ENCODE peak calls at places on chromosomes 3 and 15, in six cellular contexts. K is IMR-90, T is A549, J is K562, L is GM12878, A is SK-N-SH. R is an unnamed sample.

GRCh38 chr3:151639096-151639740 is 94.5 kb upstream of the AADACL2 start:
- DNase-seq in K (no peak), T (no peak), J (no peak), L (no peak), A (no peak), R (peak; percentile 2)

GRCh38 chr15:33580526-33580925 is 269.8 kb downstream of the RYR3 start:
- DNase-seq in K (no peak), T (no peak), J (no peak), L (no peak), A (no peak), R (no peak)

GRCh38 chr3:30549600-30549999 is 56.8 kb upstream of the TGFBR2 start:
- DNase-seq in K (no peak), T (no peak), J (no peak), L (no peak), A (no peak), R (no peak)

GRCh38 chr15:70806992-70807712 is 43.8 kb upstream of the UACA start:
- DNase-seq in K (peak; percentile 26), T (no peak), J (no peak), L (no peak), A (no peak), R (no peak)

GRCh38 chr3:173876476-173876875 is 478.9 kb downstream of the NLGN1 start:
- DNase-seq in K (no peak), T (no peak), J (no peak), L (no peak), A (no peak), R (no peak)

GRCh38 chr3:102099913-102100312 is 250.6 kb downstream of the NFKBIZ start:
- DNase-seq in K (no peak), T (no peak), J (no peak), L (no peak), A (no peak), R (no peak)

GRCh38 chr3:30199096-30199734 is 407.2 kb upstream of the TGFBR2 start:
- DNase-seq in K (peak; percentile 55), T (peak; percentile 58), J (peak; percentile 38), L (no peak), A (peak; percentile 23), R (peak; percentile 49)

GRCh38 chr3:80770106-80771079 is 991.1 kb downstream of the GBE1 start:
- DNase-seq in K (no peak), T (no peak), J (peak; percentile 4), L (peak; percentile 17), A (no peak), R (no peak)

GRCh38 chr3:169699536-169700050 is 36.1 kb upstream of the MECOM start:
- DNase-seq in K (peak; percentile 72), T (no peak), J (no peak), L (no peak), A (no peak), R (peak; percentile 3)

GRCh38 chr15:49282366-49282765 is 112.3 kb downstream of the GALK2 start:
- DNase-seq in K (peak; percentile 88), T (no peak), J (no peak), L (no peak), A (no peak), R (no peak)

GRCh38 chr3:103184772-103185171 is 750.0 kb downstream of the ZPLD1 start:
- DNase-seq in K (no peak), T (no peak), J (no peak), L (no peak), A (no peak), R (no peak)

GRCh38 chr3:63097396-63097795 is 180.7 kb upstream of the SYNPR start:
- DNase-seq in K (no peak), T (no peak), J (no peak), L (no peak), A (no peak), R (no peak)

GRCh38 chr3:165855581-165855980 is 18.4 kb upstream of the BCHE start:
- DNase-seq in K (no peak), T (no peak), J (no peak), L (no peak), A (no peak), R (no peak)

GRCh38 chr15:101063891-101064794 is 145.0 kb downstream of the LRRK1 start:
- DNase-seq in K (no peak), T (no peak), J (no peak), L (no peak), A (peak; percentile 54), R (peak; percentile 58)

GRCh38 chr3:101521251-101521701 is 8.3 kb upstream of the SENP7 start:
- DNase-seq in K (no peak), T (no peak), J (no peak), L (no peak), A (no peak), R (no peak)

GRCh38 chr3:138653567-138653966 is 45.0 kb downstream of the FAIM start:
- DNase-seq in K (no peak), T (no peak), J (no peak), L (no peak), A (peak; percentile 11), R (no peak)

GRCh38 chr3:69767571-69767970 is 28.3 kb downstream of the MITF start:
- DNase-seq in K (no peak), T (no peak), J (no peak), L (no peak), A (no peak), R (no peak)

GRCh38 chr3:115648559-115648958 is 25.2 kb downstream of the GAP43 start:
- DNase-seq in K (peak; percentile 36), T (no peak), J (no peak), L (no peak), A (no peak), R (no peak)

DNA sequence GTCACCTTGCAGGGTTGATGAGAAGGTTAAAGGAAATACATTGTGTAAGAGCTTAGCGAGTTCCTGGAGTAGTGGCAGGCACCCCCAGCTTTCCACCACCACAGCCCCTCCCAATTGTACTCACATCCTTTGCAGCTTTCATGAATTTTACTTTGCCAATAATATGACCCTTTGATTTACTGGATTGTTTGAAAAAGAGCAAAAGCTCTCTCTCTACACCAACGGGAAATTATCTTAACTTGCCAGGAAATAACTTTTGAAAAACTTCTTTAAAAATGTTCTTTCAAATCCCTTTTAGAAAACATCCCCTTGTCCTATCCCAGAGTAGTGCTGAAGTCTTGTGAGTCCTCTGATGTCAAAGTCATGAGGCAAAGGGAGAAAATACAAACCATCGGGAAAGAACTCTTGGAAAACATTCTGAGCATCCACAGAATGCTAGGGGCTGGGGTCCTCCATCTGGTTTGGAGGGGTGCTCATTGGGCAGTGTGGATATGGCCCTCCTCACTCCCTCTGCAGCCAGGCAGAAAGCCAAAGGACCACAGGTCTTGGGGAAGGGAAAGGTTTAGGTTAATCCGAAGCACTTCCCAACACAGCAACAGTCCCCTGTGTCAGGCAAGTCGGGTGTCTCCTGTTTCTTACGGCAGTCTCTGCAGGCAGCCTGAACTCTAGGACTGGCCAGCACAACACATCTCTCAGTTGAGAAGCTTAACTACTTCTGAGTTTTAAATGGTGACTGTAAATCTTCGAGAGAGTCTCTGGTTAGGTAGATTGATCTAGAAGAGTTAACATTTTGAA is 36.5 kb downstream of the BOC start:
- DNase-seq in K (no peak), T (no peak), J (no peak), L (no peak), A (no peak), R (no peak)
- TF ChIP-seq SMC3 in K (no peak), T (no peak), J (no peak), L (no peak), A (no peak), R (no peak)

GRCh38 chr3:27340524-27340923 is 28.7 kb downstream of the NEK10 start:
- DNase-seq in K (no peak), T (no peak), J (no peak), L (no peak), A (no peak), R (no peak)

GRCh38 chr3:27333843-27334242 is 35.3 kb downstream of the NEK10 start:
- DNase-seq in K (no peak), T (no peak), J (no peak), L (no peak), A (no peak), R (no peak)

DNA sequence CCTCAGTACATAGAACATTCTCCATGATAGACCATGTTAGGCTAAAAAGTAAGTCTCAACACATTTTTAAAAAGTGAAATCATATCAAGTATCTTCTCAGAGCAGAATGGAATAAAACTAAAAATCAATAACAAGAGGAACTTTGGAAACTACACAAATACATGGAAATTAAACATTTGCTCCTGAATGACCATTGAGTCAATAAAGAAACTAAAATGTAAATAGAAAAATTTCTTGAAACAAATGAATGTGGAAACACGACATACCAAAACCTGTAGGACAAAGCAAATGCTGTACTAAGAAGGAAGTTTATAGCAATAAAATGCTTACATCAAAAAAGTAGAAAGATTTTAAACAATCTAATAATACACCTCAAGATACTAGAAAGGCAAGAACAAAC is 33.6 kb downstream of the NEK10 start:
- DNase-seq in K (no peak), T (no peak), J (no peak), L (no peak), A (no peak), R (peak; percentile 48)
- TF ChIP-seq SMC3 in K (no peak), T (no peak), J (no peak), L (no peak), A (no peak), R (no peak)

GRCh38 chr3:71304684-71305083 is 278.8 kb downstream of the FOXP1 start:
- DNase-seq in K (peak; percentile 72), T (no peak), J (no peak), L (no peak), A (no peak), R (peak; percentile 15)

GRCh38 chr3:71307884-71308697 is 275.4 kb downstream of the FOXP1 start:
- DNase-seq in K (peak; percentile 46), T (no peak), J (no peak), L (no peak), A (no peak), R (no peak)

GRCh38 chr3:71303627-71304260 is 279.8 kb downstream of the FOXP1 start:
- DNase-seq in K (no peak), T (no peak), J (no peak), L (no peak), A (no peak), R (no peak)

GRCh38 chr3:71304261-71304646 is 279.3 kb downstream of the FOXP1 start:
- DNase-seq in K (no peak), T (no peak), J (no peak), L (no peak), A (no peak), R (no peak)

DNA sequence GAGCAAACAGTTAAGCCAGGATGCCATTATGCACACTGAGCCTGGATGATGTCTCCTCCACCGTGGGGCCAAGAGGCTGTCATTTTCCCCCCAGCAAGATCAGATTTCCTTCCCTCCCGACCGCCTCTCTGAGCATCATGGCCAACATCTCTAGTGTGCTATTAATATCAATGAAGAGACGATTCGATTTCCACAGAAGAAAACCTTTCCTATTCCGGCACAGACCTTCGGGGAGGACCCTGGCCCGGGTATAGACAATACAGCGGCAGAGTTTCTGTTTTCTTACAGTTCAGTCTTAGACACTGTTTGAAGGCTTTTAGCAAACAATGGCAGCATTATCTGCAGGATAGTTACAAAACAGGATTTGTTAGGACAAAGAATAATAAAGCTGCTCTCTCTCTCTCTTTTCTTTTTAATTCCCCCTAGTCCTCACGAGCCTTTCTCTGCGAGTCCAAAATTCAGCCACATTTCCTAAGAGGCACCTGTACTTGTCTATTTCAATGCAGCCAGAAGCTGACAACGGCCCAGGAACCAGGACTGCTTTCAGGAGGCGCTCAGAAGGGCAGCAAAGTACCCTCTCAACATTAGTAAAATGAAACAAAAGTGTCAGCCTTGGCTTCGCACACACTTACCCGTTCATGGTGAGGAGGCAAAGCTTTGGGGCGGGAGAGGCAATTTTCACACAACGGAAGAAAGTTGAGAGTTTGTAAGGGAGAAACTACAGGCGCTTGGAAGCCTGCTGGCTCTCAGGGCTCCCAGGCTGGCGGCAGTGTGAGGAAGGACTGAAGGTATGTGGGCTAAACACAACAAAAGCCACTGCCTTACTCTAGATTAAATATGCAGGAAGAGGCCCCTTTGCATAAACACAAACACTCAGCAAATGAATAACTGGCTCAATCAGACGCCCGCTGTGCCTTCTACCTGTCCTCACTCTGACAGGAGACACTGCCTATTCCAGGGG is 278.0 kb downstream of the FOXP1 start:
- DNase-seq in K (peak; percentile 57), T (no peak), J (no peak), L (no peak), A (no peak), R (peak; percentile 70)
- TF ChIP-seq SMC3 in K (peak; percentile 12), T (no peak), J (no peak), L (no peak), A (no peak), R (no peak)

GRCh38 chr15:39501366-39501765 is 79.5 kb upstream of the THBS1 start:
- DNase-seq in K (peak; percentile 59), T (no peak), J (no peak), L (no peak), A (no peak), R (no peak)
- TF ChIP-seq SMC3 in K (no peak), T (no peak), J (no peak), L (no peak), A (no peak), R (no peak)